ENCODE peak calls at places on chromosomes 5 and 9, in seven cellular contexts. E is endothelial cell; A is activated T-helper 1 cell treated with anti-CD3 and anti-CD28 coated beads, Interleukin-2, amount 50 U/mL, for 16 hours; Y is effector memory CD4-positive, alpha-beta T cell; D is HT-29; H is Peyer's patch; C is T-helper 1 cell. U is an unnamed sample.

GRCh38 chr9:80841888-80842287 is 847.5 kb downstream of the TLE1 start:
- DNase-seq in H (no peak), C (no peak), D (no peak), Y (no peak), E (no peak), A (no peak), U (no peak)

GRCh38 chr9:16873131-16873787 is 2.8 kb upstream of the BNC2 start:
- DNase-seq in E (no peak), Y (no peak), H (no peak), C (no peak), A (no peak), D (no peak), U (no peak)

GRCh38 chr5:64344501-64344900 is 161.3 kb upstream of the RGS7BP start:
- DNase-seq in E (no peak), D (no peak), Y (no peak), A (no peak), H (no peak), C (no peak), U (no peak)

GRCh38 chr5:17261075-17261474 is 43.6 kb downstream of the BASP1 start:
- DNase-seq in H (no peak), Y (no peak), E (no peak), A (no peak), D (no peak), C (no peak), U (no peak)

GRCh38 chr9:96327694-96328352 is 25.8 kb upstream of the HSD17B3 start:
- DNase-seq in A (no peak), C (no peak), D (peak), Y (no peak), H (no peak), E (peak), U (no peak)

GRCh38 chr5:98365126-98365525 is 408.3 kb upstream of the RGMB start:
- DNase-seq in D (peak), Y (no peak), E (no peak), C (no peak), H (peak), A (no peak), U (no peak)

GRCh38 chr5:97163790-97164285 is 19.2 kb downstream of the RIOK2 start:
- DNase-seq in A (no peak), Y (no peak), D (no peak), E (no peak), H (no peak), C (no peak), U (no peak)

GRCh38 chr9:96818535-96818934 is 35.8 kb downstream of the ZNF782 start:
- DNase-seq in Y (no peak), C (no peak), H (no peak), A (no peak), D (peak), E (no peak), U (no peak)

GRCh38 chr5:149839761-149840160 is 104.8 kb downstream of the PDE6A start:
- DNase-seq in H (no peak), C (no peak), A (no peak), D (no peak), Y (no peak), E (no peak), U (no peak)

GRCh38 chr9:122642226-122642625 is 15.2 kb downstream of the OR1B1 start:
- DNase-seq in A (no peak), Y (no peak), E (no peak), H (no peak), C (no peak), D (peak), U (no peak)

GRCh38 chr9:115035872-115036612 is 81.9 kb downstream of the TNC start:
- DNase-seq in C (no peak), H (no peak), E (no peak), Y (no peak), A (peak), D (no peak), U (no peak)

GRCh38 chr9:88143944-88144343 is 5.7 kb upstream of the SPATA31C2 start:
- DNase-seq in C (no peak), D (no peak), Y (no peak), H (no peak), A (no peak), E (no peak), U (no peak)

GRCh38 chr9:22893196-22893843 is 446.7 kb downstream of the DMRTA1 start:
- DNase-seq in A (no peak), Y (no peak), H (no peak), E (no peak), D (no peak), C (no peak), U (peak)

GRCh38 chr5:33379757-33380156 is 61.0 kb upstream of the TARS1 start:
- DNase-seq in A (no peak), Y (no peak), C (no peak), E (peak), H (no peak), D (no peak), U (no peak)

GRCh38 chr5:31811210-31811609 is 172.3 kb downstream of the PDZD2 start:
- DNase-seq in H (no peak), E (no peak), Y (no peak), A (no peak), C (no peak), D (no peak), U (no peak)

GRCh38 chr5:378301-378891 is 56.9 kb downstream of the AHRR start:
- DNase-seq in E (peak), H (no peak), D (no peak), A (no peak), Y (no peak), C (no peak), U (no peak)

GRCh38 chr9:84711936-84712335 is 42.4 kb downstream of the NTRK2 start:
- DNase-seq in D (peak), E (no peak), C (no peak), Y (no peak), A (no peak), H (no peak), U (no peak)

GRCh38 chr5:95817430-95817829 is 5.1 kb downstream of the GLRX start:
- DNase-seq in A (no peak), D (no peak), C (no peak), Y (peak), E (no peak), H (no peak), U (no peak)

GRCh38 chr5:40879163-40879942 is 29.9 kb upstream of the C7 start:
- DNase-seq in C (no peak), H (no peak), D (peak), A (no peak), E (no peak), Y (no peak), U (no peak)

GRCh38 chr5:157464518-157465171 is 4.6 kb downstream of the NIPAL4 start:
- DNase-seq in A (peak), E (no peak), Y (no peak), C (no peak), H (no peak), D (peak), U (no peak)

GRCh38 chr5:74040065-74040551 is 414.1 kb downstream of the ARHGEF28 start:
- DNase-seq in H (no peak), A (no peak), C (no peak), E (no peak), Y (no peak), D (no peak), U (no peak)

GRCh38 chr5:167561796-167562195 is 729.6 kb upstream of the WWC1 start:
- DNase-seq in H (no peak), D (no peak), E (no peak), C (no peak), Y (no peak), A (no peak), U (no peak)

GRCh38 chr9:99259231-99259918 is 37.3 kb downstream of the SEC61B start:
- DNase-seq in C (peak), A (no peak), Y (no peak), E (no peak), H (peak), D (no peak), U (peak)

GRCh38 chr5:55220433-55221185 is 6.5 kb downstream of the MCIDAS start:
- DNase-seq in Y (no peak), A (no peak), H (peak), E (peak), C (no peak), D (no peak), U (no peak)

GRCh38 chr5:6115866-6116265 is 262.5 kb downstream of the MED10 start:
- DNase-seq in C (no peak), D (no peak), E (no peak), H (no peak), Y (no peak), A (no peak), U (no peak)

GRCh38 chr9:92770005-92770995 is 5.7 kb upstream of the BICD2 start:
- DNase-seq in H (no peak), Y (no peak), A (no peak), C (no peak), E (no peak), D (no peak), U (no peak)

GRCh38 chr5:181282874-181283273 is 21.9 kb upstream of the TRIM52 start:
- DNase-seq in C (no peak), H (no peak), D (no peak), E (no peak), A (no peak), Y (no peak), U (no peak)

GRCh38 chr5:111072949-111073682 is 1.6 kb downstream of the TSLP start:
- DNase-seq in A (peak), H (peak), Y (no peak), C (peak), D (no peak), E (peak), U (no peak)

GRCh38 chr9:112914524-112914923 is 23.8 kb upstream of the SLC46A2 start:
- DNase-seq in C (no peak), E (no peak), A (no peak), Y (no peak), H (no peak), D (peak), U (no peak)

U was measured in LNCaP clone FGC.